ENCODE peak calls at places on chromosomes 4 and X, in eight cellular contexts. One of them, this sample, is unnamed.

GRCh38 chrX:29662101-29662500 is 553.3 kb upstream of the MAGEB2 start:
- ATAC-seq in activated naive CD4-positive, alpha-beta T cell treated with anti-CD3 and anti-CD28 coated beads, Interleukin-2, amount 50 U/mL, for 72 hours: no peak
- ATAC-seq in thoracic aorta: no peak
- ATAC-seq in omental fat pad: peak
- ATAC-seq in Right ventricle myocardium inferior: no peak
- ATAC-seq in activated naive CD8-positive, alpha-beta T cell treated with anti-CD3 and anti-CD28 coated beads, Interleukin-2, amount 10 ng/mL, durations not matched to agents 7 days and 5 days: no peak
- ATAC-seq in gastrocnemius medialis: no peak
- ATAC-seq in upper lobe of right lung: no peak
- ATAC-seq in this sample: no peak

GRCh38 chrX:85084770-85085393 is 81.2 kb downstream of the APOOL start:
- ATAC-seq in upper lobe of right lung: peak
- ATAC-seq in thoracic aorta: no peak
- ATAC-seq in activated naive CD4-positive, alpha-beta T cell treated with anti-CD3 and anti-CD28 coated beads, Interleukin-2, amount 50 U/mL, for 72 hours: no peak
- ATAC-seq in gastrocnemius medialis: no peak
- ATAC-seq in activated naive CD8-positive, alpha-beta T cell treated with anti-CD3 and anti-CD28 coated beads, Interleukin-2, amount 10 ng/mL, durations not matched to agents 7 days and 5 days: no peak
- ATAC-seq in omental fat pad: no peak
- ATAC-seq in Right ventricle myocardium inferior: no peak
- ATAC-seq in this sample: no peak

GRCh38 chr4:10003666-10004065 is 17.6 kb downstream of the SLC2A9 start:
- ATAC-seq in upper lobe of right lung: no peak
- ATAC-seq in activated naive CD4-positive, alpha-beta T cell treated with anti-CD3 and anti-CD28 coated beads, Interleukin-2, amount 50 U/mL, for 72 hours: peak
- ATAC-seq in activated naive CD8-positive, alpha-beta T cell treated with anti-CD3 and anti-CD28 coated beads, Interleukin-2, amount 10 ng/mL, durations not matched to agents 7 days and 5 days: peak
- ATAC-seq in gastrocnemius medialis: no peak
- ATAC-seq in thoracic aorta: no peak
- ATAC-seq in omental fat pad: no peak
- ATAC-seq in Right ventricle myocardium inferior: no peak
- ATAC-seq in this sample: no peak

GRCh38 chr4:1765409-1766335 is 27.4 kb upstream of the FGFR3 start:
- ATAC-seq in omental fat pad: no peak
- ATAC-seq in activated naive CD4-positive, alpha-beta T cell treated with anti-CD3 and anti-CD28 coated beads, Interleukin-2, amount 50 U/mL, for 72 hours: no peak
- ATAC-seq in upper lobe of right lung: no peak
- ATAC-seq in Right ventricle myocardium inferior: no peak
- ATAC-seq in thoracic aorta: no peak
- ATAC-seq in activated naive CD8-positive, alpha-beta T cell treated with anti-CD3 and anti-CD28 coated beads, Interleukin-2, amount 10 ng/mL, durations not matched to agents 7 days and 5 days: no peak
- ATAC-seq in gastrocnemius medialis: no peak
- ATAC-seq in this sample: no peak

GRCh38 chr4:48103483-48104139 is 30.4 kb downstream of the TXK start:
- ATAC-seq in upper lobe of right lung: no peak
- ATAC-seq in Right ventricle myocardium inferior: no peak
- ATAC-seq in thoracic aorta: no peak
- ATAC-seq in omental fat pad: no peak
- ATAC-seq in activated naive CD4-positive, alpha-beta T cell treated with anti-CD3 and anti-CD28 coated beads, Interleukin-2, amount 50 U/mL, for 72 hours: peak
- ATAC-seq in gastrocnemius medialis: no peak
- ATAC-seq in activated naive CD8-positive, alpha-beta T cell treated with anti-CD3 and anti-CD28 coated beads, Interleukin-2, amount 10 ng/mL, durations not matched to agents 7 days and 5 days: no peak
- ATAC-seq in this sample: no peak

GRCh38 chr4:113593400-113594230 is 167.9 kb downstream of the CAMK2D start:
- ATAC-seq in activated naive CD8-positive, alpha-beta T cell treated with anti-CD3 and anti-CD28 coated beads, Interleukin-2, amount 10 ng/mL, durations not matched to agents 7 days and 5 days: no peak
- ATAC-seq in thoracic aorta: no peak
- ATAC-seq in Right ventricle myocardium inferior: peak
- ATAC-seq in gastrocnemius medialis: peak
- ATAC-seq in upper lobe of right lung: no peak
- ATAC-seq in activated naive CD4-positive, alpha-beta T cell treated with anti-CD3 and anti-CD28 coated beads, Interleukin-2, amount 50 U/mL, for 72 hours: no peak
- ATAC-seq in omental fat pad: no peak
- ATAC-seq in this sample: no peak

GRCh38 chr4:42329421-42329820 is 67.9 kb upstream of the SHISA3 start:
- ATAC-seq in thoracic aorta: no peak
- ATAC-seq in Right ventricle myocardium inferior: no peak
- ATAC-seq in omental fat pad: no peak
- ATAC-seq in upper lobe of right lung: no peak
- ATAC-seq in activated naive CD4-positive, alpha-beta T cell treated with anti-CD3 and anti-CD28 coated beads, Interleukin-2, amount 50 U/mL, for 72 hours: no peak
- ATAC-seq in activated naive CD8-positive, alpha-beta T cell treated with anti-CD3 and anti-CD28 coated beads, Interleukin-2, amount 10 ng/mL, durations not matched to agents 7 days and 5 days: no peak
- ATAC-seq in gastrocnemius medialis: no peak
- ATAC-seq in this sample: no peak

GRCh38 chr4:145501051-145501660 is 19.5 kb downstream of the SMAD1 start:
- ATAC-seq in thoracic aorta: no peak
- ATAC-seq in gastrocnemius medialis: peak
- ATAC-seq in activated naive CD8-positive, alpha-beta T cell treated with anti-CD3 and anti-CD28 coated beads, Interleukin-2, amount 10 ng/mL, durations not matched to agents 7 days and 5 days: no peak
- ATAC-seq in Right ventricle myocardium inferior: no peak
- ATAC-seq in omental fat pad: no peak
- ATAC-seq in upper lobe of right lung: no peak
- ATAC-seq in activated naive CD4-positive, alpha-beta T cell treated with anti-CD3 and anti-CD28 coated beads, Interleukin-2, amount 50 U/mL, for 72 hours: no peak
- ATAC-seq in this sample: peak

GRCh38 chrX:53330331-53330730 is 48.9 kb upstream of the IQSEC2 start:
- ATAC-seq in activated naive CD8-positive, alpha-beta T cell treated with anti-CD3 and anti-CD28 coated beads, Interleukin-2, amount 10 ng/mL, durations not matched to agents 7 days and 5 days: no peak
- ATAC-seq in Right ventricle myocardium inferior: no peak
- ATAC-seq in activated naive CD4-positive, alpha-beta T cell treated with anti-CD3 and anti-CD28 coated beads, Interleukin-2, amount 50 U/mL, for 72 hours: no peak
- ATAC-seq in upper lobe of right lung: no peak
- ATAC-seq in thoracic aorta: no peak
- ATAC-seq in omental fat pad: no peak
- ATAC-seq in gastrocnemius medialis: no peak
- ATAC-seq in this sample: no peak

GRCh38 chr4:42490015-42490414 is 92.7 kb downstream of the SHISA3 start:
- ATAC-seq in upper lobe of right lung: no peak
- ATAC-seq in thoracic aorta: no peak
- ATAC-seq in activated naive CD8-positive, alpha-beta T cell treated with anti-CD3 and anti-CD28 coated beads, Interleukin-2, amount 10 ng/mL, durations not matched to agents 7 days and 5 days: no peak
- ATAC-seq in omental fat pad: no peak
- ATAC-seq in activated naive CD4-positive, alpha-beta T cell treated with anti-CD3 and anti-CD28 coated beads, Interleukin-2, amount 50 U/mL, for 72 hours: no peak
- ATAC-seq in Right ventricle myocardium inferior: no peak
- ATAC-seq in gastrocnemius medialis: no peak
- ATAC-seq in this sample: no peak

GRCh38 chr4:53478671-53479456 is 101.4 kb downstream of the FIP1L1 start:
- ATAC-seq in Right ventricle myocardium inferior: no peak
- ATAC-seq in gastrocnemius medialis: no peak
- ATAC-seq in upper lobe of right lung: no peak
- ATAC-seq in thoracic aorta: peak
- ATAC-seq in activated naive CD8-positive, alpha-beta T cell treated with anti-CD3 and anti-CD28 coated beads, Interleukin-2, amount 10 ng/mL, durations not matched to agents 7 days and 5 days: no peak
- ATAC-seq in activated naive CD4-positive, alpha-beta T cell treated with anti-CD3 and anti-CD28 coated beads, Interleukin-2, amount 50 U/mL, for 72 hours: peak
- ATAC-seq in omental fat pad: peak
- ATAC-seq in this sample: no peak

GRCh38 chr4:107046261-107046660 is 10.1 kb upstream of the DKK2 start:
- ATAC-seq in gastrocnemius medialis: no peak
- ATAC-seq in activated naive CD8-positive, alpha-beta T cell treated with anti-CD3 and anti-CD28 coated beads, Interleukin-2, amount 10 ng/mL, durations not matched to agents 7 days and 5 days: no peak
- ATAC-seq in omental fat pad: no peak
- ATAC-seq in Right ventricle myocardium inferior: no peak
- ATAC-seq in activated naive CD4-positive, alpha-beta T cell treated with anti-CD3 and anti-CD28 coated beads, Interleukin-2, amount 50 U/mL, for 72 hours: no peak
- ATAC-seq in upper lobe of right lung: no peak
- ATAC-seq in thoracic aorta: no peak
- ATAC-seq in this sample: no peak

GRCh38 chrX:45070116-45071007 is 130.3 kb downstream of the DIPK2B start:
- ATAC-seq in gastrocnemius medialis: no peak
- ATAC-seq in omental fat pad: peak
- ATAC-seq in activated naive CD8-positive, alpha-beta T cell treated with anti-CD3 and anti-CD28 coated beads, Interleukin-2, amount 10 ng/mL, durations not matched to agents 7 days and 5 days: peak
- ATAC-seq in upper lobe of right lung: peak
- ATAC-seq in thoracic aorta: no peak
- ATAC-seq in Right ventricle myocardium inferior: no peak
- ATAC-seq in activated naive CD4-positive, alpha-beta T cell treated with anti-CD3 and anti-CD28 coated beads, Interleukin-2, amount 50 U/mL, for 72 hours: peak
- ATAC-seq in this sample: no peak

GRCh38 chr4:55337944-55338343 is 8.1 kb upstream of the SRD5A3 start:
- ATAC-seq in gastrocnemius medialis: no peak
- ATAC-seq in activated naive CD8-positive, alpha-beta T cell treated with anti-CD3 and anti-CD28 coated beads, Interleukin-2, amount 10 ng/mL, durations not matched to agents 7 days and 5 days: no peak
- ATAC-seq in upper lobe of right lung: no peak
- ATAC-seq in activated naive CD4-positive, alpha-beta T cell treated with anti-CD3 and anti-CD28 coated beads, Interleukin-2, amount 50 U/mL, for 72 hours: peak
- ATAC-seq in omental fat pad: no peak
- ATAC-seq in Right ventricle myocardium inferior: no peak
- ATAC-seq in thoracic aorta: no peak
- ATAC-seq in this sample: no peak

GRCh38 chrX:19373034-19373891 is 29.5 kb downstream of the PDHA1 start:
- ATAC-seq in Right ventricle myocardium inferior: no peak
- ATAC-seq in thoracic aorta: no peak
- ATAC-seq in activated naive CD8-positive, alpha-beta T cell treated with anti-CD3 and anti-CD28 coated beads, Interleukin-2, amount 10 ng/mL, durations not matched to agents 7 days and 5 days: no peak
- ATAC-seq in activated naive CD4-positive, alpha-beta T cell treated with anti-CD3 and anti-CD28 coated beads, Interleukin-2, amount 50 U/mL, for 72 hours: no peak
- ATAC-seq in gastrocnemius medialis: no peak
- ATAC-seq in upper lobe of right lung: no peak
- ATAC-seq in omental fat pad: no peak
- ATAC-seq in this sample: no peak

GRCh38 chr4:68465058-68465457 is 17.8 kb downstream of the TMPRSS11E start:
- ATAC-seq in Right ventricle myocardium inferior: no peak
- ATAC-seq in upper lobe of right lung: no peak
- ATAC-seq in activated naive CD4-positive, alpha-beta T cell treated with anti-CD3 and anti-CD28 coated beads, Interleukin-2, amount 50 U/mL, for 72 hours: no peak
- ATAC-seq in thoracic aorta: no peak
- ATAC-seq in gastrocnemius medialis: no peak
- ATAC-seq in omental fat pad: no peak
- ATAC-seq in activated naive CD8-positive, alpha-beta T cell treated with anti-CD3 and anti-CD28 coated beads, Interleukin-2, amount 10 ng/mL, durations not matched to agents 7 days and 5 days: no peak
- ATAC-seq in this sample: no peak

GRCh38 chr4:74474345-74475099 is 29.6 kb downstream of the AREG start:
- ATAC-seq in activated naive CD8-positive, alpha-beta T cell treated with anti-CD3 and anti-CD28 coated beads, Interleukin-2, amount 10 ng/mL, durations not matched to agents 7 days and 5 days: no peak
- ATAC-seq in upper lobe of right lung: no peak
- ATAC-seq in Right ventricle myocardium inferior: no peak
- ATAC-seq in gastrocnemius medialis: no peak
- ATAC-seq in omental fat pad: no peak
- ATAC-seq in thoracic aorta: peak
- ATAC-seq in activated naive CD4-positive, alpha-beta T cell treated with anti-CD3 and anti-CD28 coated beads, Interleukin-2, amount 50 U/mL, for 72 hours: no peak
- ATAC-seq in this sample: no peak